ENCODE peak calls at places on chromosome 4, in six cellular contexts. V is left lung, I is HepG2, N is cardiac muscle cell, M is adrenal gland, F is pancreas. G is an unnamed sample.

GRCh38 chr4:179695175-179695574 is 2252.9 kb upstream of the AGA start:
- DNase-seq in I (no peak), M (no peak), N (no peak), V (no peak), F (no peak), G (peak; percentile 52)

GRCh38 chr4:83212041-83212851 is 72.4 kb downstream of the COQ2 start:
- DNase-seq in N (no peak), I (no peak), F (peak; percentile 18), V (peak; percentile 43), M (no peak), G (no peak)

GRCh38 chr4:106587558-106587957 is 219.0 kb upstream of the GIMD1 start:
- DNase-seq in I (no peak), V (no peak), M (no peak), F (no peak), N (no peak), G (peak; percentile 55)

GRCh38 chr4:143294310-143294709 is 42.4 kb upstream of the GAB1 start:
- DNase-seq in M (peak; percentile 76), N (no peak), F (peak; percentile 16), V (peak; percentile 57), I (no peak), G (no peak)

GRCh38 chr4:73836373-73837269 is at the start of gene CXCL6:
- DNase-seq in N (peak; percentile 32), F (peak; percentile 12), M (peak; percentile 50), I (no peak), V (peak; percentile 37), G (no peak)

GRCh38 chr4:115154826-115155225 is 41.4 kb upstream of the NDST4 start:
- DNase-seq in F (no peak), I (no peak), N (no peak), M (no peak), V (no peak), G (no peak)

GRCh38 chr4:163071308-163071707 is 95.4 kb downstream of the NAF1 start:
- DNase-seq in V (no peak), N (no peak), I (no peak), F (no peak), M (no peak), G (no peak)

GRCh38 chr4:38663801-38664703 is at the start of gene KLF3:
- DNase-seq in F (peak; percentile 94), N (peak; percentile 89), M (peak; percentile 97), I (peak; percentile 73), V (peak; percentile 95), G (no peak)

GRCh38 chr4:117641519-117641918 is 392.8 kb upstream of the NDST3 start:
- DNase-seq in V (no peak), I (no peak), F (no peak), N (no peak), M (no peak), G (no peak)

GRCh38 chr4:56653461-56654237 is 27.4 kb downstream of the HOPX start:
- DNase-seq in I (no peak), M (no peak), N (no peak), V (no peak), F (no peak), G (no peak)

GRCh38 chr4:170089743-170090666 is at the start of gene AADAT:
- DNase-seq in I (peak; percentile 81), V (peak; percentile 76), F (peak; percentile 68), M (peak; percentile 84), N (peak; percentile 93), G (no peak)

GRCh38 chr4:17565846-17566245 is 11.2 kb upstream of the LAP3 start:
- DNase-seq in F (no peak), M (no peak), V (no peak), I (no peak), N (no peak), G (no peak)

GRCh38 chr4:87073570-87074470 is 139.0 kb downstream of the AFF1 start:
- DNase-seq in I (no peak), V (no peak), F (no peak), M (no peak), N (no peak), G (no peak)

GRCh38 chr4:141080668-141081067 is 52.6 kb downstream of the RNF150 start:
- DNase-seq in I (no peak), N (no peak), V (no peak), F (no peak), M (no peak), G (no peak)

GRCh38 chr4:79588679-79589078 is 180.7 kb upstream of the GK2 start:
- DNase-seq in I (no peak), F (no peak), N (no peak), V (no peak), M (no peak), G (no peak)

DNA sequence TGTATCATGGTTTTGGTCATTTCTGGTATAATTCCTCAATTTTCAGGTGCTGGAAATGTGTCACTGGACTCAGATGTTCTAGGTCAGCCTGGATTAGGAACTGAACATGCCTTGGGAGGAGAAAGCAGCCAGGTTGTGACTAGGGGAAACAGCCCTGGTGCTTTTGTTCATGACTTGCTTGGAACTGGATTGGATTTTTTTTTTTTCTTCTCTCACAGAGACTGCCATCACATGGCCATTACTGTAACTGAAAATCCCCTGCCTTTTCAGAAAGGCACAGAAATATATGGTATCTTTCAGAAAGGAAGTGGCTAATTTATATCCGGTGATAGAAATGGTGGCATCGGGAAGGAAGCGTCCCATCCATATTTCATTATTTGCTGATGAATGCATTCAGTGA is 34.6 kb downstream of the SEPTIN11 start:
- DNase-seq in I (peak; percentile 10), M (no peak), F (no peak), N (no peak), V (no peak), G (no peak)
- H3K4me3 ChIP-seq in I (no peak overlapping the region), M (no peak overlapping the region), F (no peak overlapping the region), N (no peak overlapping the region), V (no peak overlapping the region), G (no peak overlapping the region)

GRCh38 chr4:8461616-8462015 is 21.0 kb downstream of the TRMT44 start:
- DNase-seq in M (no peak), F (no peak), V (no peak), N (no peak), I (no peak), G (no peak)
- H3K36me3 ChIP-seq in M (peaks cover 53% of the 10 kb centered on the region), F (peaks cover 29% of the 10 kb centered on the region), V (peaks cover 83% of the 10 kb centered on the region), N (peaks cover 10% of the 10 kb centered on the region), I (peaks cover 14% of the 10 kb centered on the region), G (no peaks in the 10 kb centered on the region)

GRCh38 chr4:157992038-157992706 is 180.7 kb downstream of the GASK1B start:
- DNase-seq in M (no peak), I (peak; percentile 60), F (peak; percentile 33), V (no peak), N (peak; percentile 70), G (no peak)
- TF ChIP-seq CTCF in M (peak; percentile 83), I (peak; percentile 72), F (peak; percentile 18), V (peak; percentile 57), N (peak; percentile 51), G (peak; percentile 36)

GRCh38 chr4:23105759-23106370 is 413.1 kb downstream of the GBA3 start:
- DNase-seq in I (no peak), M (no peak), V (no peak), N (no peak), F (no peak), G (no peak)

GRCh38 chr4:23106516-23106915 is 413.8 kb downstream of the GBA3 start:
- DNase-seq in I (no peak), F (no peak), N (no peak), V (no peak), M (no peak), G (no peak)
- H3K4me3 ChIP-seq in I (no peak overlapping the region), F (no peak overlapping the region), N (no peak overlapping the region), V (no peak overlapping the region), M (no peak overlapping the region), G (no peak overlapping the region)

DNA sequence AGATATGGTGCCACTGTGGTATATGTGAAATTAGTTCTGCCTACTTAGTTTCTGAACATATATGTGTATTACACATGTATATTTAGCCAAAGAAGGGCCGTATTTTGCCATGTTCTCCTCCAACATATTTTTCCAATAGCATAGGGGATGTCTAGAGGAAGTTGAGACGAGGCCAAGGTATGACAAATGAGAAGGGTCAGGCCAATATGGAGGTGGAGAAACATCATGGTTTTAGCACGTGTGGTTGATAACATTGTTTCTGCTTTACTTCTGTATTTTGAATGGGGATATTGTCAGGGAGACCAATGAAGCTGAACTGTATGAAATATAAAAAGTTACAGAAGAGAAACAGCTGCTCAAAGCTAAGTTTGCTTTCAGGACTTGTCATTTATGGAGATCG is 246.7 kb upstream of the TLL1 start:
- DNase-seq in F (no peak), V (no peak), I (no peak), N (no peak), M (no peak), G (no peak)
- H3K36me3 ChIP-seq in F (no peaks in the 10 kb centered on the region), V (no peaks in the 10 kb centered on the region), I (no peaks in the 10 kb centered on the region), N (no peaks in the 10 kb centered on the region), M (no peaks in the 10 kb centered on the region), G (no peaks in the 10 kb centered on the region)

DNA sequence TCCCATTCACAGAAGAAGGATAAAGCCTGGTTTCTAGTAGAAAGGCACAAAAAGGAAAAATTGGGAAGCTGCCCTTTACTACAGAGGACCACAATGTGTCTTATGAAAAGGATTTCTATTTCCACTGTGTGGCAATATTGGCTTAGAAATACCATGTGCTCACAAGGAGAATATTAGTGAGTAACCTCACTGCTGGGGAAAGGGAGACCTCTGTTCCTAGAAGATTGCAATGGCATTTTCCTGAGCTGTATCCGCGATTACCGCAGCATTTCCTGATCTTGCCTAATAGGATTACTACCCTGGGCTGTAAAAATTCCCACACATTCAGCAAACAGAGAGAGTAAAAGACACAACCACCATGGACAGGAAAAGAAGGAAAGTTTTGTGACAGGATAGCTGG is 308.8 kb upstream of the TECRL start:
- DNase-seq in V (no peak), F (no peak), I (no peak), M (no peak), N (no peak), G (no peak)
- TF ChIP-seq CTCF in V (no peak), F (no peak), I (no peak), M (no peak), N (no peak), G (no peak)

GRCh38 chr4:139241784-139242151 is 38.3 kb downstream of the MGARP start:
- DNase-seq in N (no peak), F (no peak), M (no peak), I (no peak), V (no peak), G (no peak)
- H3K4me3 ChIP-seq in N (no peak overlapping the region), F (no peak overlapping the region), M (no peak overlapping the region), I (no peak overlapping the region), V (no peak overlapping the region), G (no peak overlapping the region)